ENCODE peak calls at places on chromosomes 1 and 21, in six cellular contexts. X is EH; G is activated T-helper 1 cell treated with anti-CD3 and anti-CD28 coated beads, Interleukin-12 subunit alpha, Interleukin-12 subunit beta, Interleukin-2, Interleukin-4 antibody, amounts not matched to agents 30 ng/mL and 10 ng/mL and 1 ng/mL, durations not matched to agents 14 hours and 24 hours and 36 hours; F is SHP77; R is transverse colon; E is nephron progenitor cell. W is an unnamed sample.

GRCh38 chr1:235601087-235601486 is 48.5 kb downstream of the GNG4 start:
- DNase-seq in X (peak), G (no peak), F (no peak), R (no peak), E (no peak), W (no peak)

GRCh38 chr1:153032073-153032472 is 1.1 kb downstream of the SPRR1B start:
- DNase-seq in X (no peak), G (no peak), F (no peak), R (no peak), E (no peak), W (no peak)

GRCh38 chr21:44049182-44049581 is 37.1 kb downstream of the TRAPPC10 start:
- DNase-seq in X (no peak), G (no peak), F (no peak), R (no peak), E (no peak), W (no peak)

GRCh38 chr1:218943371-218943770 is 230.3 kb upstream of the LYPLAL1 start:
- DNase-seq in X (no peak), G (no peak), F (no peak), R (no peak), E (no peak), W (no peak)

GRCh38 chr1:39406533-39407478 is 84.6 kb upstream of the BMP8A start:
- DNase-seq in X (peak), G (no peak), F (no peak), R (no peak), E (no peak), W (no peak)

GRCh38 chr1:36653850-36654249 is 171.1 kb upstream of the CSF3R start:
- DNase-seq in X (peak), G (no peak), F (no peak), R (no peak), E (no peak), W (no peak)

GRCh38 chr1:61392417-61393242 is 310.3 kb downstream of the NFIA start:
- DNase-seq in X (no peak), G (no peak), F (no peak), R (no peak), E (no peak), W (no peak)

GRCh38 chr1:44318097-44319088 is 36.7 kb downstream of the ERI3 start:
- DNase-seq in X (peak), G (peak), F (peak), R (peak), E (peak), W (peak)

GRCh38 chr1:50603274-50604271 is 180.3 kb upstream of the DMRTA2 start:
- DNase-seq in X (peak), G (no peak), F (no peak), R (no peak), E (no peak), W (no peak)

GRCh38 chr1:203225054-203225453 is 4.4 kb downstream of the CHIT1 start:
- DNase-seq in X (no peak), G (no peak), F (no peak), R (no peak), E (no peak), W (no peak)

GRCh38 chr1:201891451-201892045 is 2.9 kb downstream of the SHISA4 start:
- DNase-seq in X (peak), G (no peak), F (no peak), R (no peak), E (no peak), W (no peak)

GRCh38 chr1:43265431-43265830 is 4.4 kb upstream of the TMEM125 start:
- DNase-seq in X (no peak), G (no peak), F (no peak), R (no peak), E (no peak), W (no peak)

GRCh38 chr1:9838946-9839345 is 15.2 kb upstream of the CLSTN1 start:
- DNase-seq in X (no peak), G (no peak), F (no peak), R (no peak), E (no peak), W (no peak)

GRCh38 chr1:235366286-235366685 is 941 bp upstream of the TBCE start:
- DNase-seq in X (no peak), G (no peak), F (no peak), R (no peak), E (no peak), W (no peak)

GRCh38 chr1:109249654-109250401 is 489 bp downstream of the CELSR2 start:
- DNase-seq in X (peak), G (no peak), F (no peak), R (no peak), E (peak), W (no peak)

GRCh38 chr1:28392027-28392652 is 22.6 kb downstream of the PHACTR4 start:
- DNase-seq in X (peak), G (no peak), F (no peak), R (no peak), E (no peak), W (no peak)

GRCh38 chr1:181179980-181180964 is 91.8 kb downstream of the IER5 start:
- DNase-seq in X (peak), G (peak), F (peak), R (no peak), E (peak), W (no peak)

GRCh38 chr21:14630556-14631069 is 84.5 kb upstream of the SAMSN1 start:
- DNase-seq in X (no peak), G (no peak), F (no peak), R (no peak), E (no peak), W (no peak)

GRCh38 chr1:241627453-241628329 is 12.5 kb downstream of the CHML start:
- DNase-seq in X (peak), G (peak), F (peak), R (peak), E (no peak), W (no peak)

W was measured in activated T-helper 2 cell treated with anti-CD3 and anti-CD28 coated beads, Interferon-gamma antibody, Interleukin-2, Interleukin-4, amounts not matched to agents 10 μg/mL and 5 μg/mL and 100 μg/mL, durations not matched to agents 14 hours and 24 hours and 36 hours.